ENCODE peak calls at places on chromosomes 11 and 22, in five cellular contexts. G, Y, M, E and F are unnamed samples.

GRCh38 chr11:1197886-1198765 is 24.7 kb upstream of the MUC5B start:
- DNase-seq in G (no peak), Y (no peak), M (no peak), E (no peak), F (no peak)

GRCh38 chr11:1153951-1154487 is 3.7 kb upstream of the MUC5AC start:
- DNase-seq in G (peak; percentile 82), Y (peak; percentile 95), M (peak; percentile 94), E (peak; percentile 81), F (peak; percentile 72)

GRCh38 chr22:49509016-49509415 is 318.7 kb downstream of the BRD1 start:
- DNase-seq in G (no peak), Y (no peak), M (no peak), E (no peak), F (no peak)

GRCh38 chr11:44319552-44320288 is 9.8 kb upstream of the ALX4 start:
- DNase-seq in G (no peak), Y (peak; percentile 19), M (no peak), E (no peak), F (no peak)

GRCh38 chr11:107430525-107430924 is 27.1 kb downstream of the CWF19L2 start:
- DNase-seq in G (no peak), Y (no peak), M (no peak), E (no peak), F (no peak)

GRCh38 chr11:22626573-22627239 is 1.1 kb upstream of the FANCF start:
- DNase-seq in G (peak; percentile 0), Y (peak; percentile 0), M (no peak), E (no peak), F (no peak)

GRCh38 chr22:36277482-36278291 is 24.8 kb downstream of the APOL1 start:
- DNase-seq in G (peak; percentile 77), Y (peak; percentile 74), M (peak; percentile 53), E (peak; percentile 29), F (peak; percentile 41)

GRCh38 chr11:19394525-19395016 is 153.8 kb upstream of the E2F8 start:
- DNase-seq in G (no peak), Y (no peak), M (no peak), E (no peak), F (no peak)

GRCh38 chr22:19253143-19253542 is 38.4 kb downstream of the CLTCL1 start:
- DNase-seq in G (no peak), Y (no peak), M (no peak), E (no peak), F (no peak)

GRCh38 chr22:33487041-33487716 is 429.0 kb upstream of the SYN3 start:
- DNase-seq in G (no peak), Y (no peak), M (no peak), E (no peak), F (no peak)

GRCh38 chr22:29480512-29481264 is 670 bp downstream of the NEFH start:
- DNase-seq in G (no peak), Y (peak; percentile 65), M (peak; percentile 60), E (no peak), F (peak; percentile 5)

GRCh38 chr22:34129691-34130486 is 209.6 kb upstream of the LARGE1 start:
- DNase-seq in G (no peak), Y (no peak), M (no peak), E (no peak), F (no peak)

GRCh38 chr22:30182365-30182764 is 64.2 kb downstream of the LIF start:
- DNase-seq in G (no peak), Y (no peak), M (peak; percentile 36), E (no peak), F (no peak)

GRCh38 chr22:49150801-49151221 is 676.9 kb downstream of the BRD1 start:
- DNase-seq in G (no peak), Y (no peak), M (no peak), E (no peak), F (no peak)

GRCh38 chr11:117950320-117950719 is 21.1 kb upstream of the TMPRSS13 start:
- DNase-seq in G (peak; percentile 3), Y (peak; percentile 11), M (no peak), E (no peak), F (no peak)
- H3K4me3 ChIP-seq in G (no peak overlapping the region), Y (no peak overlapping the region), M (no peak overlapping the region), E (no peak overlapping the region), F (no peak overlapping the region)

GRCh38 chr22:38881464-38881871 is 9.5 kb upstream of the CBX6 start:
- DNase-seq in G (peak; percentile 92), Y (peak; percentile 91), M (peak; percentile 55), E (peak; percentile 56), F (peak; percentile 35)
- H3K4me3 ChIP-seq in G (peak overlapping the region; percentile 69), Y (peak overlapping the region; percentile 37), M (peak overlapping the region; percentile 23), E (peak overlapping the region; percentile 13), F (no peak overlapping the region)

DNA sequence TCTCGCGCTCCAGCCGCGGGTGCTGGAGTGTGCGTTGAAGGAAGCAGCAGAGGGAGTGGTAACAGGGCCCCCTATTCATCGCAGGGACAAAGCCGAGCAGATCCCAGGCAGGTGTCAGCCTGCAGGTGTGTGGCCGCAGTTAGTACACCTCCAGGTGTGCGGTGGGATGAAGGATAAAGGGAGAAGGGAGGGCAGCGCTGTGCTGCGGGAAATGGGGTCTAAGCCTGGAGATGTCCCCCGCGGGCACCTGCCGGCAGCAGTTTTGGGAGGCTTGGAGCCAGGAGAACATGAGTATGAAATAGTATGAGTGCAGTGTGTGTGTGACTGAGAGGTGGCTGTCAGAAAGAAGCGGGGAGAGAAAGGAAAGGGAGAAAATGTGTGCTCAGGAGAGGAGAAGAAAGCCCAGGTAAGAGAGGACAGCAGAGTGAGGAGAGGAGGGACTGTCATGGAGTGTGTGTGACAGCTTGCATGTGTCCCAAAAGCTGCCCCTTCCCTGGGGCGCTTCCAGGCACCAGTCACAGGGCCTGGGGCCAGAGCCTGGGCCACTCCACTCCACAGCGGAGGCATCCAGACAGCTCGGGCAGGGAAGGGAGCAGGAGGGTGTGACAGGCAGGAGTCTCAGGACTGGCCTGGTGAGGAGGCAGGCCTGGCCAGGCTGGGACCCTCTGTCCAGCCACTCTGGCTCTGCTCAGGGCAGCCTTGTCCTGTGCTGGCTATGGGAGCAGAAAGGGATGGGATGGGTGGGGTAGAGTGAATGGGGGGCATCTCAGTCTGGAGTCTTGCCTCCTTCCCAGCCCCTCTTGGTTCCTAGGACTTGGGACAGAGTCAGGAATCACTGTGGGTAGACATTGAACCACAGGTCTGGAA is 831 bp downstream of the MMP11 start:
- DNase-seq in G (no peak), Y (no peak), M (no peak), E (no peak), F (no peak)
- H3K4me3 ChIP-seq in G (peak overlapping the region; percentile 70), Y (peak overlapping the region; percentile 66), M (peak overlapping the region; percentile 55), E (peak overlapping the region; percentile 60), F (peak overlapping the region; percentile 37)

GRCh38 chr11:8263769-8264410 is at the start of gene LMO1:
- DNase-seq in G (peak; percentile 93), Y (peak; percentile 83), M (peak; percentile 54), E (peak; percentile 13), F (peak; percentile 46)
- H3K4me3 ChIP-seq in G (peak within 1 kb of the TSS; percentile 72), Y (peak within 1 kb of the TSS; percentile 65), M (peak within 1 kb of the TSS; percentile 47), E (peak within 1 kb of the TSS; percentile 41), F (peak within 1 kb of the TSS; percentile 41)

DNA sequence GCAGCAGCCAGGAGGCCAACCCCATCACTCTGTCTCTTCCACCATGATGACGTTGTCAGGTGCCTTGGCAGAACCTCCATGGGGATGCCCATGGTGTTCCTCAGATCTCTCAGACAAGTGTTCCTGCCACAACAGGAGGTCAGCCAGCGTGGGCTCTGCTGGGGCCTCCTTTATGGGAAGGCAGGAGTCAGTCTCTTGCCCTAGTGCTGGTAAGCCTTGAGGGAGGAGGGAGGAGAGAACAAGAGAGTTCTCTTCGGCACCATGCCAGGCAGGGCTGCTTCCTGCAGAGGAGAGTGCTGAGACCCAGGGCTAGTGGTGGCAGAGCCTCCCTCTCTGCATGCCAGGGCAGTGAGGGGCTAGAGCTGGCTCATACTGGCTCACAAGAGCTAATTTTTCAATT is 32.5 kb downstream of the GNAZ start:
- DNase-seq in G (no peak), Y (no peak), M (no peak), E (no peak), F (no peak)
- H3K4me3 ChIP-seq in G (no peak overlapping the region), Y (no peak overlapping the region), M (no peak overlapping the region), E (no peak overlapping the region), F (no peak overlapping the region)

GRCh38 chr11:76524461-76524860 is 79.6 kb downstream of the EMSY start:
- DNase-seq in G (no peak), Y (no peak), M (peak; percentile 54), E (no peak), F (no peak)
- H3K4me3 ChIP-seq in G (no peak overlapping the region), Y (no peak overlapping the region), M (no peak overlapping the region), E (no peak overlapping the region), F (no peak overlapping the region)

DNA sequence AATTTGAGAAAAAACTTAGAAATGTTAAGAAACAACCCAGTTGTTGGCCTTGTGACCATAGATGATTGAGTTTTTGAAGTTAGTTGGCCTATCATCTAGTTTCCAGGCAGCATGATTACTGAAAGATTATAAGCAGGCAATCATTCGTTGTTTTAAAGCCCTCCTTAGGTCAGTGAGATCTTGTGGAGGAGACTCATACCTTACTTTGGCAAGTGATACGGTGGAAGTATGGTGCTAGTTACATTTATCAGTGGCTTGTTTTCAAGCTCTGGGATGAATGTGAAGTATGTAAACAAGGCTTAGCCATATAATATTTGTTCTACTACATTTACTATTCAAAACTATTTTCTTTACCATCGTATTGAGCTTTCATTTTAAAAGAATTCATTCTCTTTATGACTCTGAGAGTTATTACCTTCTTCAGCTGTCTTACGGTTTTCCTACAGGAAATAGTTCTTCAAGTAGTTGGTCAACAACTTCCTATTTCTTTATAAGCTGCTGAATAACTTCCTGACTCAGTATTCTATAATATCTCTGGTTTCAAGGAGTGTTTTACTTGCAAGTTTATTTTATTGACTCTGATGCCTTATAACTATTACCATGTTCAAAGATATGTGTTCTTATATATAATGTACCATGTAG is 7.3 kb downstream of the YAP1 start:
- DNase-seq in G (peak; percentile 42), Y (peak; percentile 61), M (peak; percentile 39), E (no peak), F (no peak)
- H3K4me3 ChIP-seq in G (peak overlapping the region; percentile 37), Y (peak overlapping the region; percentile 56), M (peak overlapping the region; percentile 6), E (no peak overlapping the region), F (no peak overlapping the region)

DNA sequence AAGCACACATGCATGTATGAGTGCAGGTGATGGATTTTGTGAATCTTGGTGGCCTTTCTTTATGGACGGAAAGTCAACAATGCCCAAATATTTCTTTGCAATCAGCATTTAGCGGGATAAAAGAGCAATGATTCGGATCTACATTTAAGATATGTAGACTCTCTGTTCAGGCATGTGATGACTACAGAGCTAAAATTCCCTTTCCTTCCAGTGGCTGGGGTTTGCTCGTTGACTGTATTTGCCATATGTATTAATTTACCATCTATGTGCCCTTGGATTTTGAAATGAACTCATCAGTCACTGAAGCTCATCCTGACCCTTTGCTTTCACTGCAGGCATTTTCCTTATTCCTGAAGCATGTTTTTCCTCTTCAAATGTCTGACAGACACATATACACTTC is 13.6 kb downstream of the BLID start:
- DNase-seq in G (peak; percentile 61), Y (peak; percentile 68), M (peak; percentile 63), E (no peak), F (no peak)
- H3K4me3 ChIP-seq in G (peak overlapping the region; percentile 97), Y (peak overlapping the region; percentile 99), M (peak overlapping the region; percentile 86), E (peak overlapping the region; percentile 79), F (peak overlapping the region; percentile 79)